ENCODE peak calls at places on chromosome 17, in eight cellular contexts. I, N, O, W, T, J, F and S are unnamed samples.

GRCh38 chr17:57182621-57183020 is 73.7 kb upstream of the MSI2 start:
- DNase-seq in J (no peak), O (no peak), I (no peak), F (no peak), T (no peak), N (no peak), W (no peak), S (no peak)

GRCh38 chr17:21199311-21199710 is 14.7 kb downstream of the TMEM11 start:
- DNase-seq in I (no peak), T (no peak), O (no peak), J (no peak), N (peak; percentile 66), F (no peak), W (no peak), S (no peak)

GRCh38 chr17:77924757-77925336 is 33.7 kb upstream of the TNRC6C start:
- DNase-seq in T (no peak), I (no peak), O (peak; percentile 49), N (peak; percentile 96), W (peak; percentile 31), F (no peak), J (no peak), S (no peak)

GRCh38 chr17:35972535-35972934 is 8.8 kb downstream of the CCL16 start:
- DNase-seq in N (no peak), W (no peak), F (no peak), O (no peak), T (no peak), J (no peak), I (no peak), S (no peak)

GRCh38 chr17:59004338-59005111 is 102.2 kb downstream of the TRIM37 start:
- DNase-seq in O (peak; percentile 53), N (peak; percentile 74), J (peak; percentile 64), W (peak; percentile 67), I (no peak), F (peak; percentile 69), T (no peak), S (peak; percentile 39)

GRCh38 chr17:7707858-7708750 is 3.1 kb downstream of the EFNB3 start:
- DNase-seq in O (no peak), I (no peak), T (no peak), J (no peak), N (no peak), F (peak; percentile 51), W (no peak), S (no peak)

GRCh38 chr17:82297280-82297803 is 20.1 kb downstream of the CD7 start:
- DNase-seq in O (no peak), N (peak; percentile 88), F (peak; percentile 95), W (peak; percentile 87), J (peak; percentile 93), I (peak; percentile 69), T (peak; percentile 92), S (peak; percentile 65)

GRCh38 chr17:28416703-28417311 is 10.8 kb upstream of the SLC46A1 start:
- DNase-seq in W (peak; percentile 70), F (no peak), T (peak; percentile 61), O (peak; percentile 59), N (peak; percentile 76), J (peak; percentile 68), I (no peak), S (peak; percentile 35)

GRCh38 chr17:64535357-64535756 is 28.6 kb downstream of the CEP95 start:
- DNase-seq in W (no peak), F (no peak), I (no peak), T (no peak), J (no peak), N (no peak), O (no peak), S (no peak)

GRCh38 chr17:38560503-38561318 is 45.0 kb downstream of the SRCIN1 start:
- DNase-seq in O (peak; percentile 42), W (no peak), N (peak; percentile 53), T (no peak), I (no peak), J (no peak), F (peak; percentile 51), S (no peak)

GRCh38 chr17:78585231-78585630 is 8.0 kb upstream of the DNAH17 start:
- DNase-seq in J (no peak), N (no peak), O (no peak), W (no peak), T (no peak), F (no peak), I (no peak), S (no peak)

GRCh38 chr17:78704594-78704993 is 77.5 kb downstream of the CYTH1 start:
- DNase-seq in N (no peak), W (peak; percentile 11), O (no peak), T (no peak), I (no peak), J (no peak), F (no peak), S (no peak)

GRCh38 chr17:42743595-42744282 is 1.1 kb downstream of the EZH1 start:
- DNase-seq in N (no peak), F (no peak), I (no peak), O (no peak), J (no peak), T (no peak), W (no peak), S (no peak)

GRCh38 chr17:57404073-57404472 is 147.8 kb downstream of the MSI2 start:
- DNase-seq in J (no peak), O (no peak), W (no peak), F (no peak), T (no peak), N (no peak), I (no peak), S (no peak)

GRCh38 chr17:8314797-8315739 is 5.0 kb downstream of the ARHGEF15 start:
- DNase-seq in O (no peak), W (peak; percentile 26), I (no peak), F (no peak), J (no peak), N (no peak), T (no peak), S (no peak)

GRCh38 chr17:5097101-5097834 is 14.4 kb downstream of the ZNF232 start:
- DNase-seq in W (peak; percentile 30), N (no peak), J (peak; percentile 50), T (peak; percentile 74), O (no peak), I (no peak), F (peak; percentile 84), S (no peak)

GRCh38 chr17:78474631-78475146 is 96.2 kb downstream of the PGS1 start:
- DNase-seq in I (no peak), W (peak; percentile 28), N (no peak), O (no peak), T (no peak), J (peak; percentile 58), F (no peak), S (peak; percentile 66)

GRCh38 chr17:82225368-82226029 is 3.3 kb upstream of the SLC16A3 start:
- DNase-seq in N (no peak), I (no peak), J (no peak), O (no peak), T (peak; percentile 41), F (peak; percentile 60), W (no peak), S (no peak)

GRCh38 chr17:61364463-61364846 is 35.2 kb upstream of the TBX2 start:
- DNase-seq in W (no peak), F (no peak), N (no peak), O (no peak), T (no peak), J (no peak), I (no peak), S (no peak)

GRCh38 chr17:58734811-58735210 is 20.8 kb upstream of the PPM1E start:
- DNase-seq in O (no peak), I (no peak), J (no peak), W (no peak), T (no peak), N (no peak), F (no peak), S (no peak)

GRCh38 chr17:4914009-4914408 is 11.1 kb upstream of the CHRNE start:
- DNase-seq in F (no peak), N (peak; percentile 34), W (no peak), T (no peak), O (peak; percentile 19), J (no peak), I (no peak), S (no peak)

GRCh38 chr17:4541328-4542002 is 13.7 kb downstream of the MYBBP1A start:
- DNase-seq in W (no peak), O (no peak), J (no peak), F (no peak), T (peak; percentile 45), I (no peak), N (no peak), S (no peak)

GRCh38 chr17:9644910-9645751 is at the start of gene USP43:
- DNase-seq in F (no peak), T (peak; percentile 71), O (no peak), I (no peak), J (peak; percentile 80), W (peak; percentile 69), N (peak; percentile 3), S (no peak)

DNA sequence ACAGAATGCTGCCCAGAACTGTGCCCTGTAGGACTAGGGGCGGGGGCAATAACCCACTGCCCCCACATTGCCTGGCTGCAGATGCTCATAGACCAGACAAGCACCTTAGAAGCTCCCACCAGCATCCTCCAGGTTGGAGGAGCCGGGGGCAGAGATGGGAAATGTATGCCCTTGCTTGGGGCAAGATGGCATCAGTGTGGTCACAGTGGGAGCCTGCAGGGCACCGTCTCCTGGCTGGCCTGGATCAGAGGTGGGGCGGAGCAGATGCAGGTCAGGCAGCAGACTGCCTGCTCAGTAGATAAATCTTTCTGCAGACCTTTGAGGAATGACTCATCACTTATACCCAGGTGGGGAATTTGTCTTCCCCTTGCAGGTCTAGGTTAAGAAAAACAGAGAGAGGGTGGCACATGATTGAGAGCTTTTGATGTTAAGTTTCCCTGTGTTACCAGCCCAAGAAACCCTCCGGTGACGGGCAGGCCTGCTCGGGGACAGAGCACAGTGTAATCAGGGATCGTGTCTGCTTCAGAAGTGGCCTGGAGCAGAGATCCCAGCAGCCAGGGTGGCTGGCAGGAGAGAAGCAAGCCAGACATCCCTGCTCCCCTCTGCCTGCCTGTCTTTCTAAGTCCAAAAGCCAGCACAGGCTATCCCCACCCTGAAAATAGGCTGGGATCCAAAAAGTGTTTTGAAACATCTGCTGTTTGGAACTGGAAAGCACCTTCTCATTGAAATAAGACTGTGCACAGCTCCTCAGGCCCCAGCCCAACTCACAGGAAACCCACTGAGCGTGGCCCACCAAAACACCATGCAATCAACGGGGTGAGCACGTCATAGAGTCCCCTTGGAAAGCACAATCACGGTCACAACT is 50.7 kb upstream of the RPL38 start:
- DNase-seq in I (no peak), T (no peak), F (peak; percentile 42), O (no peak), W (no peak), N (peak; percentile 21), J (no peak), S (no peak)
- H3K4me3 ChIP-seq in I (no peak overlapping the region), T (no peak overlapping the region), F (no peak overlapping the region), O (no peak overlapping the region), W (no peak overlapping the region), N (no peak overlapping the region), J (no peak overlapping the region), S (no peak overlapping the region)

GRCh38 chr17:80991645-80992076 is at the start of gene CHMP6:
- DNase-seq in N (peak; percentile 85), W (peak; percentile 79), J (peak; percentile 76), T (peak; percentile 89), I (no peak), F (peak; percentile 83), O (peak; percentile 76), S (no peak)
- TF ChIP-seq CTCF in N (no peak), W (no peak), J (no peak), T (peak; percentile 16), I (peak; percentile 43), F (peak; percentile 24), O (peak; percentile 33), S (peak; percentile 15)

GRCh38 chr17:39777534-39778365 is 40.0 kb downstream of the GRB7 start:
- DNase-seq in N (no peak), J (no peak), W (no peak), T (no peak), I (no peak), O (no peak), F (no peak), S (no peak)
- H3K4me3 ChIP-seq in N (no peak overlapping the region), J (no peak overlapping the region), W (peak overlapping the region; percentile 8), T (peak overlapping the region; percentile 36), I (peak overlapping the region; percentile 49), O (no peak overlapping the region), F (no peak overlapping the region), S (peak overlapping the region; percentile 67)

GRCh38 chr17:80284631-80285030 is 24.0 kb downstream of the RNF213 start:
- DNase-seq in I (no peak), O (no peak), F (no peak), T (peak; percentile 22), J (no peak), W (no peak), N (no peak), S (no peak)
- TF ChIP-seq CTCF in I (no peak), O (no peak), F (no peak), T (no peak), J (no peak), W (no peak), N (no peak), S (no peak)